ENCODE peak calls at places on chromosomes 2 and 18, in eight cellular contexts. T is GM20000, X is left colon, R is EL, H is thyroid gland, F is HuH-7.5, I is NCI-H774, B is neural crest cell. J is an unnamed sample.

GRCh38 chr2:210762604-210763588 is 206.5 kb downstream of the CPS1 start:
- DNase-seq in T (no peak), X (no peak), R (no peak), H (no peak), F (no peak), I (no peak), B (no peak), J (no peak)

GRCh38 chr2:28101892-28102291 is 211.4 kb downstream of the BABAM2 start:
- DNase-seq in T (no peak), X (no peak), R (peak; percentile 13), H (no peak), F (no peak), I (no peak), B (no peak), J (no peak)

GRCh38 chr18:39602112-39602511 is 2036.5 kb upstream of the CELF4 start:
- DNase-seq in T (no peak), X (no peak), R (no peak), H (no peak), F (no peak), I (no peak), B (no peak), J (no peak)

GRCh38 chr18:68763082-68763481 is 34.8 kb upstream of the CCDC102B start:
- DNase-seq in T (no peak), X (no peak), R (no peak), H (no peak), F (no peak), I (no peak), B (no peak), J (no peak)

GRCh38 chr2:205746408-205746785 is 64.1 kb downstream of the NRP2 start:
- DNase-seq in T (no peak), X (no peak), R (no peak), H (peak; percentile 52), F (no peak), I (no peak), B (no peak), J (no peak)

GRCh38 chr2:159399716-159400525 is 113.4 kb upstream of the WDSUB1 start:
- DNase-seq in T (no peak), X (no peak), R (peak; percentile 64), H (no peak), F (no peak), I (no peak), B (no peak), J (no peak)

GRCh38 chr18:35905436-35905835 is 67.0 kb upstream of the RMP24 start:
- DNase-seq in T (no peak), X (no peak), R (no peak), H (no peak), F (no peak), I (no peak), B (no peak), J (no peak)

GRCh38 chr2:240482141-240482540 is 46.7 kb downstream of the GPC1 start:
- DNase-seq in T (no peak), X (no peak), R (no peak), H (no peak), F (no peak), I (no peak), B (no peak), J (no peak)

GRCh38 chr2:60002158-60002867 is 551.1 kb downstream of the BCL11A start:
- DNase-seq in T (no peak), X (no peak), R (no peak), H (no peak), F (no peak), I (no peak), B (no peak), J (no peak)

GRCh38 chr2:222813177-222813843 is 47.5 kb upstream of the ACSL3 start:
- DNase-seq in T (peak; percentile 81), X (no peak), R (no peak), H (no peak), F (no peak), I (no peak), B (no peak), J (no peak)

J was measured in T follicular helper cell.